ENCODE peak calls at places on chromosomes 4 and X, in seven cellular contexts. M is K562, Y is neural progenitor cell, C is keratinocyte, U is fibroblast of lung, O is mammary epithelial cell, B is GM23338. K is an unnamed sample.

GRCh38 chrX:56745019-56745418 is 16.0 kb downstream of the NBDY start:
- DNase-seq in B (no peak), M (no peak), Y (no peak), C (no peak), U (peak), O (peak), K (peak)

GRCh38 chr4:64079316-64079715 is 329.9 kb downstream of the TECRL start:
- DNase-seq in C (no peak), Y (no peak), U (no peak), O (peak), M (no peak), B (no peak), K (no peak)

GRCh38 chrX:40166582-40166981 is 68.8 kb upstream of the BCOR start:
- DNase-seq in Y (no peak), M (no peak), U (no peak), B (peak), C (no peak), O (no peak), K (no peak)

GRCh38 chr4:108168213-108168671 is 490 bp downstream of the LEF1 start:
- DNase-seq in O (no peak), C (no peak), B (no peak), M (no peak), Y (no peak), U (peak), K (peak)

GRCh38 chr4:156505341-156505955 is 466.2 kb downstream of the PDGFC start:
- DNase-seq in C (no peak), U (peak), Y (peak), B (peak), M (no peak), O (no peak), K (no peak)

GRCh38 chrX:110588164-110588563 is 207.5 kb downstream of the CHRDL1 start:
- DNase-seq in C (no peak), O (no peak), B (no peak), M (no peak), U (no peak), Y (no peak), K (no peak)

GRCh38 chrX:38669425-38669824 is 108.1 kb downstream of the TSPAN7 start:
- DNase-seq in Y (no peak), M (no peak), C (no peak), B (no peak), U (no peak), O (no peak), K (no peak)

GRCh38 chr4:185013715-185014114 is 4.6 kb upstream of the HELT start:
- DNase-seq in B (no peak), U (no peak), O (no peak), Y (no peak), M (no peak), C (no peak), K (no peak)

GRCh38 chr4:56641494-56642051 is 39.5 kb downstream of the HOPX start:
- DNase-seq in Y (no peak), U (peak), B (no peak), O (peak), M (no peak), C (peak), K (peak)

GRCh38 chr4:24912252-24913098 is at the start of gene CCDC149:
- DNase-seq in U (peak), M (peak), Y (peak), O (peak), C (no peak), B (peak), K (peak)

GRCh38 chr4:146654976-146655761 is 16.5 kb downstream of the POU4F2 start:
- DNase-seq in M (no peak), Y (peak), C (no peak), U (peak), O (no peak), B (peak), K (no peak)

GRCh38 chr4:105710678-105711077 is 2.1 kb downstream of the GSTCD start:
- DNase-seq in C (no peak), M (no peak), U (peak), O (peak), B (no peak), Y (no peak), K (no peak)

GRCh38 chr4:109548655-109549054 is 11.4 kb upstream of the MCUB start:
- DNase-seq in Y (no peak), O (peak), B (no peak), M (no peak), C (peak), U (peak), K (peak)

GRCh38 chr4:38765391-38765790 is 17.4 kb downstream of the TLR10 start:
- DNase-seq in B (no peak), U (peak), O (peak), M (no peak), C (no peak), Y (no peak), K (no peak)

GRCh38 chr4:186105721-186106335 is 1.3 kb downstream of the FAM149A start:
- DNase-seq in B (peak), C (no peak), M (no peak), Y (peak), O (no peak), U (peak), K (no peak)
- TF ChIP-seq EZH2 in B (peak), C (peak), M (no peak), Y (peak), O (peak), U (no peak), K (peak)

GRCh38 chr4:147732516-147733193 is 767 bp downstream of the ARHGAP10 start:
- DNase-seq in U (peak), B (peak), M (no peak), C (no peak), Y (peak), O (peak), K (peak)
- TF ChIP-seq EZH2 in U (no peak), B (peak), M (no peak), C (no peak), Y (no peak), O (no peak), K (no peak)

DNA sequence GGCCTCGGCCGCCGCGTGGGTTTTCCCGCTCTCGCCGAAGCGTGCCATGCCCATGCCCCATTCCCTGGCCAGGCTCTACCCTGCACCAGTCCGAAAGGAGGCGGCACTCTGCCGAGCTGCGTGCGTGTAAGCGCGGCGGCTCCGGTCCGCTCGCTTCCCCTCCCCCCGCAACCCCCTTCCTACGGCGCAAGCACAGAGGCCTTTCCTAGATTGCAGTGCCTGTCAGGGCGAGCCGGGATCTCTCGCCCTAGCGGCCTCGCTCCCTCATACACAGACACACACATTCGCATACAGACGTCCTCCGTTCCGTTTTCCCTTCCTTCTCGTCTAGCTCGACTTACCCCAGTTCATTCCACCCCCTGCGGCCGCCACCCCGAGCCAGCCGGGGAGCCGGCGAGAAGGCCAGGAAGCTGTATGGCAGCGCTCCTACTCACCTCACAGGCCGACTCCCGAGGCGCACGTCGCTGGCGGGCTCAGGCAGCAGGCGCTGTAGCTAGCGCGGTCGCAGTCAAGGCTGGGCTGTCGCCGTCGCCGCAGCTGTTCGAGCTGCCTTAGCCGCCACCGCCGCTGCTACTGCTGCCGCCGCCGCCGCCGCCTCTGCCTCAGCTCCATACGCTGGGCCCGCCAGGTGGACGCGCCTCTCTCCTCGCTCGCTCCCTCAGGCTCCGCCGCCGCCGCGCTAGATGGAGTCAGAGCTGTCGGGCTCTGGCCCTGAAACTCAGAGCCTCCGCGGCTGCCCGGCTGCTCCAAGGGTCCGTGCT is 623 bp downstream of the NEXMIF start:
- DNase-seq in B (peak), C (no peak), M (no peak), O (peak), Y (peak), U (peak), K (peak)
- TF ChIP-seq EZH2 in B (no peak), C (no peak), M (no peak), O (no peak), Y (peak), U (peak), K (no peak)

GRCh38 chr4:1793940-1794808 is 1.1 kb downstream of the FGFR3 start:
- DNase-seq in Y (peak), U (peak), M (peak), C (no peak), O (peak), B (peak), K (peak)
- TF ChIP-seq EZH2 in Y (peak), U (peak), M (no peak), C (no peak), O (peak), B (peak), K (peak)

DNA sequence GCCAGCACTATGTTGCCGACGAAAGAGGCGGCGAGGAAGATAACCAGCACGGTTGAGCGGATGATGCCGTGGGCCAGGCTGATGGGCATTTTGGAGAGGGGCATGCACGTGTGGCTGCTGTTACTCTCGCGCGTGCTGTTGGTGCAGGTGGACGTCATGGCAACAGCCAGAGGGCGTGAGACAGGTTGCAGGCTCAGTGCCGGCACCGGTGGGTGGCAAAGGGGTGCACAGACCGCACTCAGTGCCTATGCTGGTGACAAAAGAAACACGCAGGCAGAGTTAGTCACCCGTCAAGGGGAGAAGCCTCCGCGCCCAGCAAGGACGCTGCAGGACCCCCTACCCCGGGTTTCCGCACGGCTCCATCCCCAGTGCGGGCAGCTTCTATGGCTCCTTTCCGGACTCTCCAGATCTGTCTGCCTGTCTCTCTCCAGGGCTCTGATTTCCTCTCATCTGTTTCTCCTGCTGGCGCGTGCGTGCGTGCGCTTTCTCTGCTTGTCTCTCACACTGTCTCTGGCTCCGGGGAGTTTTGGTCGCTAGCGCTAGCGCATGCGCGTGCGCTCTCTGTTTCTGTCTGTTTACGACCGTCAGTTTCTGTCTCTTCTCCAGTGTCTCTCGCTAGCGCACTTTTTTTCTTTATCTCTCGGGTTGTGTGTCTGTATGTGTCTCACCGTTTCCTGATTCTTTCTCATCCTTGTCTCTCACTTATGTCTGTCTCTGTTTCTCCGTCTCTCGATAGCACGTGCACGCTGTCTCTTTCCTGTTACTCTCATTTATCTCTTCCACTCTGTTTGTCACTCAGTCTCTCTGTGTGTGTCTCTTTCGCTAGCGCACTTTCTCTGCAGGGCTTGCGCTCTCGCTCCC is 2.0 kb downstream of the GPR101 start:
- DNase-seq in M (peak), O (peak), C (no peak), U (peak), Y (peak), B (peak), K (peak)
- TF ChIP-seq EZH2 in M (no peak), O (no peak), C (no peak), U (no peak), Y (no peak), B (no peak), K (no peak)

DNA sequence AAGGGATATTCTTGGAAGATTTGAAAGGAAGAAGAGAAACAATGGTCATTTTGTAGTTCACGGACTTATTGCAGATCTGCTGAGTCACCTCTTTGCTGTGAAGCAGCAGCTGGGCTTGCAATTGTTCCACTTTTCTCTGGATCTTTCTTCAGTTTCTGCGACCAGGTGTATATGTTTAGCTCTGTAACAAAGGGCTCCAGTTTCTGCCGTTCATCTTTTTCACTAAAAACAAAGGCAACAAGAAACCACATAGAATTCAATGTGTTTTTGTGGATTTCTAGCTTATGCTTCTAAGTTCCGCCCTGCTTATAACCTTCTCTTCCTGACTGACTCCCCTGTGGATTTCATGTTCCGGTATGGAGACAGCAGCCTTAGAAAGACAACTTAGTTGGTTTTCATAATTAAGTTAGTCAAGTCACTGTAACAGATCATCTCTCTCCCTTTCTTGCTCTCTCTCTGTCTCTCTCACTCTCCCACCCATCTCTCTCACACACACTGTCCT is 121.6 kb upstream of the EPHA5 start:
- DNase-seq in U (peak), B (peak), C (no peak), O (peak), Y (peak), M (no peak), K (peak)
- TF ChIP-seq EZH2 in U (no peak), B (no peak), C (no peak), O (no peak), Y (no peak), M (no peak), K (no peak)